ENCODE peak calls at places on chromosomes 1 and 21, in four cellular contexts. K, M, U and Y are unnamed samples.

GRCh38 chr1:183804916-183805734 is at the start of gene RGL1:
- DNase-seq in K (no peak), M (peak; percentile 17), U (peak; percentile 22), Y (no peak)

GRCh38 chr21:45935628-45936027 is 45.9 kb upstream of the COL6A1 start:
- DNase-seq in K (no peak), M (no peak), U (no peak), Y (no peak)

GRCh38 chr21:37891953-37892352 is 24.3 kb downstream of the KCNJ6 start:
- DNase-seq in K (no peak), M (no peak), U (no peak), Y (no peak)

GRCh38 chr1:230570724-230571390 is 71.4 kb upstream of the COG2 start:
- DNase-seq in K (no peak), M (no peak), U (no peak), Y (no peak)

GRCh38 chr1:167775178-167775577 is 53.4 kb downstream of the MPZL1 start:
- DNase-seq in K (no peak), M (no peak), U (no peak), Y (no peak)

GRCh38 chr21:42463861-42464515 is 32.0 kb downstream of the RSPH1 start:
- DNase-seq in K (no peak), M (peak; percentile 61), U (peak; percentile 92), Y (no peak)

GRCh38 chr1:32758177-32758794 is 55.7 kb upstream of the SYNC start:
- DNase-seq in K (no peak), M (no peak), U (no peak), Y (no peak)

GRCh38 chr1:37945743-37946702 is 830 bp downstream of the INPP5B start:
- DNase-seq in K (no peak), M (no peak), U (no peak), Y (no peak)

GRCh38 chr1:47399138-47399840 is 16.8 kb upstream of the FOXE3 start:
- DNase-seq in K (no peak), M (no peak), U (no peak), Y (no peak)

GRCh38 chr1:228149341-228150020 is at the start of gene GJC2:
- DNase-seq in K (no peak), M (no peak), U (no peak), Y (no peak)

GRCh38 chr21:26405071-26405470 is 168.0 kb downstream of the CYYR1 start:
- DNase-seq in K (no peak), M (no peak), U (no peak), Y (no peak)

GRCh38 chr1:178725603-178726517 is 816 bp downstream of the RALGPS2 start:
- DNase-seq in K (no peak), M (peak; percentile 89), U (peak; percentile 83), Y (peak; percentile 9)

GRCh38 chr1:77504986-77505385 is 177.5 kb downstream of the ZZZ3 start:
- DNase-seq in K (no peak), M (no peak), U (no peak), Y (no peak)

GRCh38 chr21:32508558-32508957 is 76.8 kb downstream of the TCP10L start:
- DNase-seq in K (no peak), M (no peak), U (no peak), Y (no peak)

GRCh38 chr1:117673405-117673804 is 67.6 kb downstream of the TENT5C start:
- DNase-seq in K (no peak), M (no peak), U (no peak), Y (no peak)

GRCh38 chr21:30605968-30606367 is 5.1 kb downstream of the KRTAP22-1 start:
- DNase-seq in K (no peak), M (no peak), U (no peak), Y (no peak)

GRCh38 chr1:221117548-221117951 is 238.3 kb downstream of the HLX start:
- DNase-seq in K (no peak), M (no peak), U (no peak), Y (no peak)

GRCh38 chr1:243596441-243597183 is 253.4 kb downstream of the AKT3 start:
- DNase-seq in K (no peak), M (no peak), U (no peak), Y (no peak)

GRCh38 chr1:201496296-201496690 is 10.6 kb downstream of the CSRP1 start:
- DNase-seq in K (no peak), M (no peak), U (no peak), Y (no peak)

GRCh38 chr21:44489962-44490361 is 34.7 kb downstream of the LRRC3 start:
- DNase-seq in K (no peak), M (no peak), U (peak; percentile 8), Y (no peak)

GRCh38 chr21:31555741-31556191 is 103.7 kb upstream of the SOD1 start:
- DNase-seq in K (peak; percentile 57), M (no peak), U (no peak), Y (no peak)

GRCh38 chr1:218642033-218642954 is 297.2 kb downstream of the TGFB2 start:
- DNase-seq in K (no peak), M (no peak), U (no peak), Y (no peak)

GRCh38 chr1:39178541-39179431 is 25.7 kb upstream of the MACF1 start:
- DNase-seq in K (no peak), M (no peak), U (peak; percentile 52), Y (no peak)

GRCh38 chr1:27109103-27109822 is 45.7 kb downstream of the SLC9A1 start:
- DNase-seq in K (no peak), M (no peak), U (peak; percentile 38), Y (no peak)

GRCh38 chr1:45334308-45335245 is 5.4 kb upstream of the TOE1 start:
- DNase-seq in K (no peak), M (no peak), U (no peak), Y (no peak)

GRCh38 chr21:41121785-41122415 is 46.1 kb upstream of the BACE2 start:
- DNase-seq in K (peak; percentile 56), M (peak; percentile 48), U (peak; percentile 73), Y (peak; percentile 20)

GRCh38 chr1:237040823-237041222 is 1.2 kb upstream of the RYR2 start:
- DNase-seq in K (no peak), M (no peak), U (no peak), Y (no peak)

GRCh38 chr1:152392909-152393308 is 21.2 kb downstream of the CRNN start:
- DNase-seq in K (no peak), M (no peak), U (no peak), Y (no peak)

GRCh38 chr21:19864456-19864855 is 1133.8 kb upstream of the NCAM2 start:
- DNase-seq in K (no peak), M (no peak), U (no peak), Y (no peak)

GRCh38 chr1:209674957-209675566 is at the start of gene G0S2:
- DNase-seq in K (no peak), M (peak; percentile 41), U (no peak), Y (no peak)

GRCh38 chr1:155196893-155197638 is 10.6 kb downstream of the THBS3 start:
- DNase-seq in K (no peak), M (no peak), U (no peak), Y (no peak)

GRCh38 chr1:2115008-2115921 is 65.1 kb downstream of the PRKCZ start:
- DNase-seq in K (no peak), M (no peak), U (no peak), Y (no peak)

GRCh38 chr1:156655151-156655903 is 13.4 kb downstream of the BCAN start:
- DNase-seq in K (no peak), M (no peak), U (no peak), Y (no peak)

GRCh38 chr1:116820362-116820761 is 66.1 kb downstream of the CD2 start:
- DNase-seq in K (no peak), M (no peak), U (no peak), Y (no peak)

GRCh38 chr1:233689017-233689747 is 75.3 kb downstream of the KCNK1 start:
- DNase-seq in K (no peak), M (no peak), U (no peak), Y (no peak)

GRCh38 chr1:180837025-180837424 is 75.7 kb upstream of the KIAA1614 start:
- DNase-seq in K (no peak), M (no peak), U (no peak), Y (no peak)

GRCh38 chr1:108502138-108502537 is 52.0 kb downstream of the NBPF6 start:
- DNase-seq in K (no peak), M (no peak), U (no peak), Y (no peak)

GRCh38 chr1:108505766-108506075 is 54.2 kb upstream of the EEIG2 start:
- DNase-seq in K (no peak), M (no peak), U (no peak), Y (no peak)

GRCh38 chr1:108503062-108503740 is 53.1 kb downstream of the NBPF6 start:
- DNase-seq in K (peak; percentile 17), M (no peak), U (no peak), Y (no peak)

GRCh38 chr1:108504447-108504846 is 54.3 kb downstream of the NBPF6 start:
- DNase-seq in K (no peak), M (no peak), U (no peak), Y (no peak)

GRCh38 chr1:108502624-108503023 is 52.5 kb downstream of the NBPF6 start:
- DNase-seq in K (no peak), M (no peak), U (no peak), Y (no peak)
- TF ChIP-seq POLR2A in K (no peak), M (no peak), U (no peak), Y (no peak)

GRCh38 chr21:34302496-34302895 is 61.3 kb upstream of the KCNE2 start:
- DNase-seq in K (no peak), M (no peak), U (no peak), Y (no peak)

GRCh38 chr21:34298797-34299539 is 64.8 kb upstream of the KCNE2 start:
- DNase-seq in K (no peak), M (no peak), U (no peak), Y (no peak)

GRCh38 chr21:34296878-34297277 is 66.9 kb upstream of the KCNE2 start:
- DNase-seq in K (no peak), M (no peak), U (no peak), Y (no peak)
- H3K27me3 ChIP-seq in K (no peaks in the 10 kb centered on the region), M (no peaks in the 10 kb centered on the region), U (no peaks in the 10 kb centered on the region), Y (no peaks in the 10 kb centered on the region)

DNA sequence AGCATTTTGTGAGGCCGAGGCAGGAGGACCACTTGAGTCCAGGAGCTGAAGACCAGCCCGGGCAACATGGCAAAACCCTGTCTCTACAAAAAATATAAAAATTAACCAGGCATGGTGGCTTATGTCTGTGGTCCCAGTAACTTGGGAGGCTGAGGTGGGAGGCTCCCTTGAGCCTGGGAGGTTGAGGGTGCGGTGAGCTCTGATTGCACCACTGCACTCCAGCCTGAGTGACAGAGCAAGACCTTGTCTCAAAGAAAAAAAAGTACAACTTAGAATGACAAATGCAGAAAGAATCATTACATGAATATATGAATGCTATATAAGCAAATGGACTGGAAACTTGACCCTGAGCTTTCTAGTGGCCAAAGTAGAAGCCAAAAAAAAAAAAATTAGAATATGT is 19.1 kb downstream of the ELAPOR1 start:
- DNase-seq in K (no peak), M (no peak), U (no peak), Y (no peak)
- H3K4me3 ChIP-seq in K (no peak overlapping the region), M (no peak overlapping the region), U (no peak overlapping the region), Y (no peak overlapping the region)

DNA sequence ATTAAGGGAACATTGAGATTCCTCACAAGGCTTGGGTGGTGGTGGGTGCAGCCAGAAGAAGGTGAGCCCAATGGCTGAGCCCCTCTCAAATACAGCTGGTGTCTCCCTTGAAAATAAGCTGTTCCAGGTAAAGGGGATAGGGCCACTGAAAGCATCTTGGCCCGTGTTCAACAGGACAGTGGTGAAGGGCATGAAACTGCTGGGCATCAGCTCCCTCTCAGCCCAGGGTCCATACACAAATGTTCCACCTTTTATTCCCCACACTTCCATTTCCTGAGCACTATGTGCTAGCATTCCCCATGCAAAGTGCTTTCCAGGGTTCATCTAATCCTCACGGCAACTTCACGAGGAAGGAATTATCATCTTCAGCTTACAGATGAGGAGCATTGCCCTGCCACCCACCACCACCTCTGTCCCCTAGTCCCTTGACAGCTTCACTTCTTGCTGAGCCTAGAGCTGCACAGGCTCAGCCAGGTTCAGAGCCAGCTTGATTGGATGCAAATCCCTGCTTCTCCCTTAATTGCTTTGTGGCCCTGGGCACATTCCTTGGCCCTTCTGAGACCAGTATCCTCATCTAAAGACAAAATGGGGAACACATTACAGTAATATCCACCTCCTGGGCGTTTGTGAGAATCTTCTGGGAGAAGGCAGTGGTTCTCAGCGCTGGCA is 9.6 kb downstream of the TAGLN2 start:
- DNase-seq in K (no peak), M (no peak), U (no peak), Y (no peak)
- TF ChIP-seq POLR2A in K (no peak), M (no peak), U (no peak), Y (no peak)